ENCODE peak calls at places on chromosomes 3 and 15, in nine cellular contexts. One of them, this sample, is unnamed.

GRCh38 chr3:37114251-37115145 is 59.9 kb downstream of the LRRFIP2 start:
- DNase-seq in lower lobe of right lung: no peak
- DNase-seq in Peyer's patch: no peak
- DNase-seq in kidney epithelial cell: peak
- DNase-seq in cardiac muscle cell: peak
- DNase-seq in CD8-positive, alpha-beta T cell: no peak
- DNase-seq in spleen: no peak
- DNase-seq in brain microvascular endothelial cell: no peak
- DNase-seq in GM06990: peak
- DNase-seq in this sample: no peak

GRCh38 chr3:23615068-23615467 is 190.7 kb upstream of the UBE2E1 start:
- DNase-seq in lower lobe of right lung: no peak
- DNase-seq in Peyer's patch: no peak
- DNase-seq in kidney epithelial cell: no peak
- DNase-seq in cardiac muscle cell: no peak
- DNase-seq in CD8-positive, alpha-beta T cell: no peak
- DNase-seq in spleen: no peak
- DNase-seq in brain microvascular endothelial cell: no peak
- DNase-seq in GM06990: no peak
- DNase-seq in this sample: no peak

GRCh38 chr3:29274667-29275066 is 6.2 kb upstream of the RBMS3 start:
- DNase-seq in lower lobe of right lung: no peak
- DNase-seq in Peyer's patch: no peak
- DNase-seq in kidney epithelial cell: no peak
- DNase-seq in cardiac muscle cell: no peak
- DNase-seq in CD8-positive, alpha-beta T cell: no peak
- DNase-seq in spleen: no peak
- DNase-seq in brain microvascular endothelial cell: no peak
- DNase-seq in GM06990: no peak
- DNase-seq in this sample: no peak

GRCh38 chr15:43187544-43188155 is 2.4 kb downstream of the CCNDBP1 start:
- DNase-seq in lower lobe of right lung: no peak
- DNase-seq in Peyer's patch: no peak
- DNase-seq in kidney epithelial cell: peak
- DNase-seq in cardiac muscle cell: peak
- DNase-seq in CD8-positive, alpha-beta T cell: no peak
- DNase-seq in spleen: no peak
- DNase-seq in brain microvascular endothelial cell: peak
- DNase-seq in GM06990: no peak
- DNase-seq in this sample: no peak

GRCh38 chr3:27976933-27977332 is 254.8 kb upstream of the EOMES start:
- DNase-seq in lower lobe of right lung: no peak
- DNase-seq in Peyer's patch: no peak
- DNase-seq in kidney epithelial cell: peak
- DNase-seq in cardiac muscle cell: peak
- DNase-seq in CD8-positive, alpha-beta T cell: no peak
- DNase-seq in spleen: no peak
- DNase-seq in brain microvascular endothelial cell: no peak
- DNase-seq in GM06990: no peak
- DNase-seq in this sample: no peak

GRCh38 chr3:132352556-132353143 is 35.4 kb downstream of the ACP3 start:
- DNase-seq in lower lobe of right lung: no peak
- DNase-seq in Peyer's patch: peak
- DNase-seq in kidney epithelial cell: peak
- DNase-seq in cardiac muscle cell: peak
- DNase-seq in CD8-positive, alpha-beta T cell: peak
- DNase-seq in spleen: no peak
- DNase-seq in brain microvascular endothelial cell: peak
- DNase-seq in GM06990: peak
- DNase-seq in this sample: peak

GRCh38 chr3:82044918-82045715 is 283.7 kb upstream of the GBE1 start:
- DNase-seq in lower lobe of right lung: no peak
- DNase-seq in Peyer's patch: no peak
- DNase-seq in kidney epithelial cell: peak
- DNase-seq in cardiac muscle cell: no peak
- DNase-seq in CD8-positive, alpha-beta T cell: no peak
- DNase-seq in spleen: no peak
- DNase-seq in brain microvascular endothelial cell: no peak
- DNase-seq in GM06990: no peak
- DNase-seq in this sample: no peak

GRCh38 chr15:66323312-66323928 is 30.1 kb downstream of the DIS3L start:
- DNase-seq in lower lobe of right lung: no peak
- DNase-seq in Peyer's patch: no peak
- DNase-seq in kidney epithelial cell: no peak
- DNase-seq in cardiac muscle cell: no peak
- DNase-seq in CD8-positive, alpha-beta T cell: no peak
- DNase-seq in spleen: no peak
- DNase-seq in brain microvascular endothelial cell: no peak
- DNase-seq in GM06990: no peak
- DNase-seq in this sample: no peak

GRCh38 chr15:36914466-36914865 is 185.9 kb downstream of the MEIS2 start:
- DNase-seq in lower lobe of right lung: no peak
- DNase-seq in Peyer's patch: no peak
- DNase-seq in kidney epithelial cell: no peak
- DNase-seq in cardiac muscle cell: peak
- DNase-seq in CD8-positive, alpha-beta T cell: no peak
- DNase-seq in spleen: no peak
- DNase-seq in brain microvascular endothelial cell: no peak
- DNase-seq in GM06990: no peak
- DNase-seq in this sample: no peak

GRCh38 chr3:77500711-77501110 is 460.8 kb downstream of the ROBO2 start:
- DNase-seq in lower lobe of right lung: no peak
- DNase-seq in Peyer's patch: no peak
- DNase-seq in kidney epithelial cell: no peak
- DNase-seq in cardiac muscle cell: no peak
- DNase-seq in CD8-positive, alpha-beta T cell: no peak
- DNase-seq in spleen: no peak
- DNase-seq in brain microvascular endothelial cell: no peak
- DNase-seq in GM06990: no peak
- DNase-seq in this sample: no peak

GRCh38 chr3:150249776-150250175 is 158.3 kb upstream of the TSC22D2 start:
- DNase-seq in lower lobe of right lung: no peak
- DNase-seq in Peyer's patch: no peak
- DNase-seq in kidney epithelial cell: no peak
- DNase-seq in cardiac muscle cell: no peak
- DNase-seq in CD8-positive, alpha-beta T cell: no peak
- DNase-seq in spleen: no peak
- DNase-seq in brain microvascular endothelial cell: no peak
- DNase-seq in GM06990: no peak
- DNase-seq in this sample: no peak

GRCh38 chr15:43776101-43776717 is 557 bp downstream of the ELL3 start:
- DNase-seq in lower lobe of right lung: peak
- DNase-seq in Peyer's patch: peak
- DNase-seq in kidney epithelial cell: no peak
- DNase-seq in cardiac muscle cell: no peak
- DNase-seq in CD8-positive, alpha-beta T cell: no peak
- DNase-seq in spleen: peak
- DNase-seq in brain microvascular endothelial cell: no peak
- DNase-seq in GM06990: peak
- DNase-seq in this sample: peak

GRCh38 chr3:184766555-184767261 is 45.3 kb upstream of the VPS8 start:
- DNase-seq in lower lobe of right lung: no peak
- DNase-seq in Peyer's patch: no peak
- DNase-seq in kidney epithelial cell: no peak
- DNase-seq in cardiac muscle cell: no peak
- DNase-seq in CD8-positive, alpha-beta T cell: no peak
- DNase-seq in spleen: peak
- DNase-seq in brain microvascular endothelial cell: no peak
- DNase-seq in GM06990: no peak
- DNase-seq in this sample: no peak

GRCh38 chr3:98188553-98188952 is 22.1 kb downstream of the OR5H15 start:
- DNase-seq in lower lobe of right lung: no peak
- DNase-seq in Peyer's patch: no peak
- DNase-seq in kidney epithelial cell: no peak
- DNase-seq in cardiac muscle cell: no peak
- DNase-seq in CD8-positive, alpha-beta T cell: no peak
- DNase-seq in spleen: no peak
- DNase-seq in brain microvascular endothelial cell: no peak
- DNase-seq in GM06990: no peak
- DNase-seq in this sample: no peak

GRCh38 chr3:100399341-100400071 is 1.4 kb downstream of the TOMM70 start:
- DNase-seq in lower lobe of right lung: no peak
- DNase-seq in Peyer's patch: no peak
- DNase-seq in kidney epithelial cell: no peak
- DNase-seq in cardiac muscle cell: no peak
- DNase-seq in CD8-positive, alpha-beta T cell: no peak
- DNase-seq in spleen: peak
- DNase-seq in brain microvascular endothelial cell: no peak
- DNase-seq in GM06990: no peak
- DNase-seq in this sample: no peak

GRCh38 chr3:100400782-100401673 is at the start of the genes LNP1 and TOMM70:
- DNase-seq in lower lobe of right lung: peak
- DNase-seq in Peyer's patch: peak
- DNase-seq in kidney epithelial cell: peak
- DNase-seq in cardiac muscle cell: peak
- DNase-seq in CD8-positive, alpha-beta T cell: peak
- DNase-seq in spleen: peak
- DNase-seq in brain microvascular endothelial cell: peak
- DNase-seq in GM06990: peak
- DNase-seq in this sample: peak

GRCh38 chr3:100400424-100400781 is 486 bp downstream of the TOMM70 start:
- DNase-seq in lower lobe of right lung: no peak
- DNase-seq in Peyer's patch: no peak
- DNase-seq in kidney epithelial cell: no peak
- DNase-seq in cardiac muscle cell: peak
- DNase-seq in CD8-positive, alpha-beta T cell: peak
- DNase-seq in spleen: no peak
- DNase-seq in brain microvascular endothelial cell: no peak
- DNase-seq in GM06990: no peak
- DNase-seq in this sample: no peak

GRCh38 chr3:100396967-100397366 is 3.9 kb downstream of the TOMM70 start:
- DNase-seq in lower lobe of right lung: no peak
- DNase-seq in Peyer's patch: no peak
- DNase-seq in kidney epithelial cell: no peak
- DNase-seq in cardiac muscle cell: peak
- DNase-seq in CD8-positive, alpha-beta T cell: no peak
- DNase-seq in spleen: no peak
- DNase-seq in brain microvascular endothelial cell: no peak
- DNase-seq in GM06990: no peak
- DNase-seq in this sample: no peak

GRCh38 chr3:100395674-100396073 is 5.2 kb downstream of the TOMM70 start:
- DNase-seq in lower lobe of right lung: no peak
- DNase-seq in Peyer's patch: no peak
- DNase-seq in kidney epithelial cell: no peak
- DNase-seq in cardiac muscle cell: no peak
- DNase-seq in CD8-positive, alpha-beta T cell: no peak
- DNase-seq in spleen: no peak
- DNase-seq in brain microvascular endothelial cell: no peak
- DNase-seq in GM06990: no peak
- DNase-seq in this sample: no peak
- H3K4me3 ChIP-seq in lower lobe of right lung: no peak
- H3K4me3 ChIP-seq in Peyer's patch: no peak
- H3K4me3 ChIP-seq in kidney epithelial cell: no peak
- H3K4me3 ChIP-seq in cardiac muscle cell: no peak
- H3K4me3 ChIP-seq in CD8-positive, alpha-beta T cell: no peak
- H3K4me3 ChIP-seq in spleen: no peak
- H3K4me3 ChIP-seq in brain microvascular endothelial cell: no peak
- H3K4me3 ChIP-seq in GM06990: no peak
- H3K4me3 ChIP-seq in this sample: no peak

GRCh38 chr3:166764698-166765318 is 615.3 kb downstream of the ZBBX start:
- DNase-seq in lower lobe of right lung: no peak
- DNase-seq in Peyer's patch: no peak
- DNase-seq in kidney epithelial cell: no peak
- DNase-seq in cardiac muscle cell: no peak
- DNase-seq in CD8-positive, alpha-beta T cell: no peak
- DNase-seq in spleen: no peak
- DNase-seq in brain microvascular endothelial cell: no peak
- DNase-seq in GM06990: no peak
- DNase-seq in this sample: no peak
- H3K4me3 ChIP-seq in lower lobe of right lung: no peak
- H3K4me3 ChIP-seq in Peyer's patch: no peak
- H3K4me3 ChIP-seq in kidney epithelial cell: no peak
- H3K4me3 ChIP-seq in cardiac muscle cell: no peak
- H3K4me3 ChIP-seq in CD8-positive, alpha-beta T cell: no peak
- H3K4me3 ChIP-seq in spleen: no peak
- H3K4me3 ChIP-seq in brain microvascular endothelial cell: no peak
- H3K4me3 ChIP-seq in GM06990: no peak
- H3K4me3 ChIP-seq in this sample: no peak

GRCh38 chr3:160574636-160575035 is 9.3 kb upstream of the KPNA4 start:
- DNase-seq in lower lobe of right lung: no peak
- DNase-seq in Peyer's patch: no peak
- DNase-seq in kidney epithelial cell: no peak
- DNase-seq in cardiac muscle cell: no peak
- DNase-seq in CD8-positive, alpha-beta T cell: no peak
- DNase-seq in spleen: no peak
- DNase-seq in brain microvascular endothelial cell: no peak
- DNase-seq in GM06990: no peak
- DNase-seq in this sample: no peak
- H3K4me3 ChIP-seq in lower lobe of right lung: no peak
- H3K4me3 ChIP-seq in Peyer's patch: no peak
- H3K4me3 ChIP-seq in kidney epithelial cell: no peak
- H3K4me3 ChIP-seq in cardiac muscle cell: no peak
- H3K4me3 ChIP-seq in CD8-positive, alpha-beta T cell: no peak
- H3K4me3 ChIP-seq in spleen: no peak
- H3K4me3 ChIP-seq in brain microvascular endothelial cell: no peak
- H3K4me3 ChIP-seq in GM06990: no peak
- H3K4me3 ChIP-seq in this sample: no peak

DNA sequence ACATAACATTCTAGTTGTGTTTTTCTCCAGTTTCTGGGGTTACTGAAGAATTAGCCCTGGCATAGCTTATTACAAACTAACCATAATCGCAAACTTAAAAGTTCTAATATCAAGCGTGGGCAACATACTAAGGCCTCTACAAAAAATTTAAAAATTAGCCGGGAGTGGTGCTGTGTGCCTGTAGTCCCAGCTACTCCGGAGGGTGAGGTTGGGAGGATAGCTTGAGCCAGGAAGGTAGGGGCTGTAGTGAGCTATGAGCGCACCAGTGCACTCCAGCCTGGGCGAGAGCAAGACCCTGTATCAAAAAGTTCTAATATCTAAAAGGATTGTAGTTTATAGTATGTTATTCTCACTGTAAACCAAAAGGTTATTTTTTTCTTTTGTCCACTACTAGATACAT is 1.1 kb downstream of the OIP5 start:
- DNase-seq in lower lobe of right lung: no peak
- DNase-seq in Peyer's patch: no peak
- DNase-seq in kidney epithelial cell: no peak
- DNase-seq in cardiac muscle cell: no peak
- DNase-seq in CD8-positive, alpha-beta T cell: no peak
- DNase-seq in spleen: no peak
- DNase-seq in brain microvascular endothelial cell: no peak
- DNase-seq in GM06990: no peak
- DNase-seq in this sample: no peak
- H3K4me3 ChIP-seq in lower lobe of right lung: no peak
- H3K4me3 ChIP-seq in Peyer's patch: no peak
- H3K4me3 ChIP-seq in kidney epithelial cell: peak
- H3K4me3 ChIP-seq in cardiac muscle cell: peak
- H3K4me3 ChIP-seq in CD8-positive, alpha-beta T cell: no peak
- H3K4me3 ChIP-seq in spleen: no peak
- H3K4me3 ChIP-seq in brain microvascular endothelial cell: no peak
- H3K4me3 ChIP-seq in GM06990: peak
- H3K4me3 ChIP-seq in this sample: no peak